ENCODE peak calls at places on chromosomes 11 and 22, in six cellular contexts. One of them, this sample, is unnamed. For H3K4me1 and H3K36me3, the result is how much of the 10 kb centered on the place peaks cover.

GRCh38 chr11:76656571-76657081 is 13.9 kb downstream of the LRRC32 start:
- DNase-seq in BE2C: no peak
- DNase-seq in pancreas: no peak
- DNase-seq in HepG2: no peak
- DNase-seq in cardiac muscle cell: peak
- DNase-seq in neural progenitor cell: no peak
- DNase-seq in this sample: peak

GRCh38 chr11:72807021-72807693 is 7.1 kb upstream of the ATG16L2 start:
- DNase-seq in pancreas: no peak
- DNase-seq in BE2C: no peak
- DNase-seq in cardiac muscle cell: peak
- DNase-seq in neural progenitor cell: peak
- DNase-seq in HepG2: peak
- DNase-seq in this sample: no peak

GRCh38 chr11:46006418-46007070 is 84.1 kb downstream of the LARGE2 start:
- DNase-seq in cardiac muscle cell: peak
- DNase-seq in BE2C: peak
- DNase-seq in HepG2: peak
- DNase-seq in neural progenitor cell: peak
- DNase-seq in pancreas: peak
- DNase-seq in this sample: no peak

GRCh38 chr11:90332415-90332814 is 109.6 kb upstream of the CHORDC1 start:
- DNase-seq in neural progenitor cell: no peak
- DNase-seq in cardiac muscle cell: no peak
- DNase-seq in BE2C: no peak
- DNase-seq in pancreas: no peak
- DNase-seq in HepG2: no peak
- DNase-seq in this sample: no peak

GRCh38 chr22:27075028-27075678 is 417.8 kb downstream of the MIAT start:
- DNase-seq in pancreas: no peak
- DNase-seq in BE2C: no peak
- DNase-seq in neural progenitor cell: peak
- DNase-seq in HepG2: no peak
- DNase-seq in cardiac muscle cell: no peak
- DNase-seq in this sample: peak

GRCh38 chr11:119062779-119063178 is 4.8 kb upstream of the VPS11 start:
- DNase-seq in cardiac muscle cell: peak
- DNase-seq in neural progenitor cell: no peak
- DNase-seq in pancreas: peak
- DNase-seq in HepG2: no peak
- DNase-seq in BE2C: no peak
- DNase-seq in this sample: no peak

GRCh38 chr11:118820412-118821357 is 29.7 kb upstream of the DDX6 start:
- DNase-seq in BE2C: peak
- DNase-seq in neural progenitor cell: peak
- DNase-seq in pancreas: peak
- DNase-seq in cardiac muscle cell: no peak
- DNase-seq in HepG2: no peak
- DNase-seq in this sample: no peak

GRCh38 chr11:17391493-17392355 is 3.3 kb upstream of the KCNJ11 start:
- DNase-seq in cardiac muscle cell: no peak
- DNase-seq in neural progenitor cell: no peak
- DNase-seq in HepG2: no peak
- DNase-seq in pancreas: no peak
- DNase-seq in BE2C: no peak
- DNase-seq in this sample: no peak

GRCh38 chr11:76049506-76049905 is 156.8 kb downstream of the WNT11 start:
- DNase-seq in HepG2: no peak
- DNase-seq in BE2C: no peak
- DNase-seq in pancreas: no peak
- DNase-seq in cardiac muscle cell: no peak
- DNase-seq in neural progenitor cell: no peak
- DNase-seq in this sample: no peak

GRCh38 chr11:8760896-8761295 is 78.3 kb downstream of the RPL27A start:
- DNase-seq in BE2C: no peak
- DNase-seq in neural progenitor cell: no peak
- DNase-seq in pancreas: no peak
- DNase-seq in HepG2: no peak
- DNase-seq in cardiac muscle cell: peak
- DNase-seq in this sample: no peak

GRCh38 chr11:1074244-1075221 is at the start of gene MUC2:
- DNase-seq in BE2C: no peak
- DNase-seq in pancreas: no peak
- DNase-seq in neural progenitor cell: no peak
- DNase-seq in HepG2: no peak
- DNase-seq in cardiac muscle cell: no peak
- DNase-seq in this sample: no peak

GRCh38 chr11:46529086-46529905 is 64.5 kb downstream of the AMBRA1 start:
- DNase-seq in BE2C: peak
- DNase-seq in HepG2: peak
- DNase-seq in pancreas: peak
- DNase-seq in neural progenitor cell: peak
- DNase-seq in cardiac muscle cell: peak
- DNase-seq in this sample: peak

GRCh38 chr11:78613053-78613813 is 38.6 kb upstream of the NARS2 start:
- DNase-seq in neural progenitor cell: no peak
- DNase-seq in BE2C: no peak
- DNase-seq in pancreas: no peak
- DNase-seq in HepG2: peak
- DNase-seq in cardiac muscle cell: no peak
- DNase-seq in this sample: peak

GRCh38 chr11:78620159-78620558 is 45.5 kb upstream of the NARS2 start:
- DNase-seq in HepG2: no peak
- DNase-seq in pancreas: no peak
- DNase-seq in cardiac muscle cell: no peak
- DNase-seq in neural progenitor cell: no peak
- DNase-seq in BE2C: no peak
- DNase-seq in this sample: no peak

GRCh38 chr11:78615724-78616123 is 41.1 kb upstream of the NARS2 start:
- DNase-seq in pancreas: no peak
- DNase-seq in BE2C: no peak
- DNase-seq in HepG2: peak
- DNase-seq in neural progenitor cell: no peak
- DNase-seq in cardiac muscle cell: no peak
- DNase-seq in this sample: no peak
- TF ChIP-seq CTCF in pancreas: no peak
- TF ChIP-seq CTCF in BE2C: peak
- TF ChIP-seq CTCF in HepG2: peak
- TF ChIP-seq CTCF in neural progenitor cell: no peak
- TF ChIP-seq CTCF in cardiac muscle cell: peak
- TF ChIP-seq CTCF in this sample: peak

GRCh38 chr22:25564320-25564978 is at the start of gene GRK3:
- DNase-seq in HepG2: no peak
- DNase-seq in BE2C: peak
- DNase-seq in neural progenitor cell: peak
- DNase-seq in cardiac muscle cell: peak
- DNase-seq in pancreas: peak
- DNase-seq in this sample: peak
- H3K4me1 ChIP-seq in HepG2: half or more
- H3K4me1 ChIP-seq in BE2C: under half
- H3K4me1 ChIP-seq in neural progenitor cell: under half
- H3K4me1 ChIP-seq in cardiac muscle cell: under half
- H3K4me1 ChIP-seq in pancreas: under half
- H3K4me1 ChIP-seq in this sample: under half

GRCh38 chr11:109222730-109223129 is 199.3 kb upstream of the C11orf87 start:
- DNase-seq in cardiac muscle cell: no peak
- DNase-seq in neural progenitor cell: no peak
- DNase-seq in BE2C: no peak
- DNase-seq in pancreas: no peak
- DNase-seq in HepG2: no peak
- DNase-seq in this sample: no peak

GRCh38 chr11:109221190-109221589 is 200.8 kb upstream of the C11orf87 start:
- DNase-seq in HepG2: no peak
- DNase-seq in neural progenitor cell: no peak
- DNase-seq in pancreas: no peak
- DNase-seq in BE2C: no peak
- DNase-seq in cardiac muscle cell: no peak
- DNase-seq in this sample: no peak

DNA sequence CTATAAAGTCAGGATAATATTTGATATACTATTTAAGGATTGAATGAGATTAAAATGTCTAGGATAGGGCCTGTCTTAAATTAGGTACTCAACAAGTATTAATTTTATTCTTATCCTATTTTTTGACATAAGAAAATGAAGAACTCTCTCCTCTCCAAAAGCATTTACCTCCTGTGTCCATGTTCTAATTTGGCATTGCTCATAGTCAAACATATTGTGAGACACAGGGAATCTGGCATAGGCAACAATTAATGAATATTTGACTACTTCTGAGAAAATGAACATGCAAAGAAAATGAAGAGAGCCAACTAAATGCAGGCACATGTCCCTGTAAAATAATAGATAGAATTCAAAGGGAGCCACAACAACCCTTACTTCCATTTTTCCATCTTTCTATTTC is 198.5 kb upstream of the C11orf87 start:
- DNase-seq in BE2C: no peak
- DNase-seq in neural progenitor cell: no peak
- DNase-seq in HepG2: no peak
- DNase-seq in pancreas: no peak
- DNase-seq in cardiac muscle cell: no peak
- DNase-seq in this sample: no peak
- H3K36me3 ChIP-seq in BE2C: under half
- H3K36me3 ChIP-seq in neural progenitor cell: under half
- H3K36me3 ChIP-seq in HepG2: under half
- H3K36me3 ChIP-seq in pancreas: under half
- H3K36me3 ChIP-seq in cardiac muscle cell: under half
- H3K36me3 ChIP-seq in this sample: under half

GRCh38 chr11:22476589-22476988 is 138.4 kb downstream of the SLC17A6 start:
- DNase-seq in cardiac muscle cell: no peak
- DNase-seq in HepG2: no peak
- DNase-seq in pancreas: no peak
- DNase-seq in neural progenitor cell: no peak
- DNase-seq in BE2C: no peak
- DNase-seq in this sample: no peak

GRCh38 chr11:22471405-22471804 is 133.2 kb downstream of the SLC17A6 start:
- DNase-seq in cardiac muscle cell: no peak
- DNase-seq in pancreas: no peak
- DNase-seq in BE2C: no peak
- DNase-seq in neural progenitor cell: no peak
- DNase-seq in HepG2: no peak
- DNase-seq in this sample: no peak

GRCh38 chr11:22467741-22468140 is 129.6 kb downstream of the SLC17A6 start:
- DNase-seq in BE2C: no peak
- DNase-seq in pancreas: no peak
- DNase-seq in HepG2: no peak
- DNase-seq in cardiac muscle cell: no peak
- DNase-seq in neural progenitor cell: no peak
- DNase-seq in this sample: no peak

GRCh38 chr11:22474621-22475020 is 136.4 kb downstream of the SLC17A6 start:
- DNase-seq in pancreas: no peak
- DNase-seq in cardiac muscle cell: no peak
- DNase-seq in BE2C: no peak
- DNase-seq in HepG2: no peak
- DNase-seq in neural progenitor cell: no peak
- DNase-seq in this sample: no peak

GRCh38 chr11:22472306-22472705 is 134.1 kb downstream of the SLC17A6 start:
- DNase-seq in HepG2: no peak
- DNase-seq in cardiac muscle cell: peak
- DNase-seq in neural progenitor cell: peak
- DNase-seq in pancreas: no peak
- DNase-seq in BE2C: no peak
- DNase-seq in this sample: no peak
- TF ChIP-seq CTCF in HepG2: no peak
- TF ChIP-seq CTCF in cardiac muscle cell: peak
- TF ChIP-seq CTCF in neural progenitor cell: peak
- TF ChIP-seq CTCF in pancreas: no peak
- TF ChIP-seq CTCF in BE2C: peak
- TF ChIP-seq CTCF in this sample: no peak

GRCh38 chr22:45483918-45484499 is 18.7 kb upstream of the FBLN1 start:
- DNase-seq in HepG2: peak
- DNase-seq in pancreas: no peak
- DNase-seq in neural progenitor cell: no peak
- DNase-seq in BE2C: no peak
- DNase-seq in cardiac muscle cell: no peak
- DNase-seq in this sample: peak

GRCh38 chr22:45481661-45482060 is 21.0 kb upstream of the FBLN1 start:
- DNase-seq in neural progenitor cell: no peak
- DNase-seq in cardiac muscle cell: no peak
- DNase-seq in HepG2: no peak
- DNase-seq in pancreas: no peak
- DNase-seq in BE2C: no peak
- DNase-seq in this sample: no peak

GRCh38 chr22:45480717-45481116 is 22.0 kb upstream of the FBLN1 start:
- DNase-seq in pancreas: no peak
- DNase-seq in neural progenitor cell: no peak
- DNase-seq in BE2C: no peak
- DNase-seq in HepG2: no peak
- DNase-seq in cardiac muscle cell: no peak
- DNase-seq in this sample: no peak

GRCh38 chr22:45483319-45483718 is 19.4 kb upstream of the FBLN1 start:
- DNase-seq in BE2C: no peak
- DNase-seq in pancreas: no peak
- DNase-seq in neural progenitor cell: no peak
- DNase-seq in HepG2: no peak
- DNase-seq in cardiac muscle cell: no peak
- DNase-seq in this sample: no peak

DNA sequence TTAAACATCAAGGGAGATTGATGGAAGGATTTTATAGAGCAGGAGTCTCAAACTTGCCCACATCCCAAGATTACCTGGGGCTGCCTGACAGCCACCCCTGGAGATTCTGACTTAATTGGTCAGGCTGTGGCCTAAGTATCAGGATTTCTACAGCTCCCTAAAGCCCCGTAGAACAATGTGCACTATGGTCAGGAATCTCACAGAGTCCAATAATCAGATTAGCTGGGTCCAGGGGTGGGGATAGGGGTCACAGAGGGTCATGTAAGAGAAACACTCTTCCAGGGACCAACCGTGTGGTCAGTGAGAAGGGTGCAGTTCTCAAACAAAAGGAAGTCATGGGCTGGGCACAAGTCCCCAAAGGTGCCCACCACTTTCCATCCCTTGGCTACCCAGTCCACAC is 20.5 kb upstream of the FBLN1 start:
- DNase-seq in BE2C: no peak
- DNase-seq in neural progenitor cell: peak
- DNase-seq in HepG2: no peak
- DNase-seq in pancreas: no peak
- DNase-seq in cardiac muscle cell: no peak
- DNase-seq in this sample: no peak
- H3K4me1 ChIP-seq in BE2C: under half
- H3K4me1 ChIP-seq in neural progenitor cell: under half
- H3K4me1 ChIP-seq in HepG2: half or more
- H3K4me1 ChIP-seq in pancreas: under half
- H3K4me1 ChIP-seq in cardiac muscle cell: under half
- H3K4me1 ChIP-seq in this sample: half or more

DNA sequence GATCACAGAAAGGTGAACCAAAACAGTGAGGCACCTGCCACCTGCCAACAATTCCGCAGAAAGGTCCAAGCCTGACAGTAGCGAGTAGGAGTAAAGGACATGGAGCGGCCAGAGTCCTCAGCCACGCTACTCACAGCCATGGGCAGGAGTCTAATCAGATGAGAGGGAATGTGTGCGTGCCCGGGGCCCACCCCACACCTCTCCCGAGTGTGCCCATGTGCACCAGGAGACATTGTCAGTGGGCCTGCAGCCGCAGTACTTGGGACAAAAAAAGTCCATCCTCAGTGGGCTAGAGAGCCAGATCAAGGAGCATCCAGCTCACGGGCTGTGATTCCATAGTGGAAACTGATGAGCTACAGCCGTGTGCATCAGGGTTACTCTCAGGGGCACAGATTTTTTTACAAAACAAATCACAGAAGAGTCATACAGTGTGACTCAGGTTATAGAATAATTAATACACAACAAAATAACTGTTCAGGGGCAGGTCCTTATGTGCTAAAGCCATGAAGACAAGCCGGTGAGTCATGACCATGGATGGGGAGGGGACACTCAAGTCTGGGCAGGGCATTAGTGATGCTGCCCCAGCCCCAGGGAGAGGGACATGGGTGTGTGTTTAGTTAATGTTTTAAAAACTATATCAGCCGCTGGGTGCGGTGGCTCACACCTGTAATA is 12.0 kb downstream of the SART1 start:
- DNase-seq in BE2C: no peak
- DNase-seq in HepG2: no peak
- DNase-seq in pancreas: no peak
- DNase-seq in neural progenitor cell: no peak
- DNase-seq in cardiac muscle cell: no peak
- DNase-seq in this sample: no peak
- H3K36me3 ChIP-seq in BE2C: under half
- H3K36me3 ChIP-seq in HepG2: under half
- H3K36me3 ChIP-seq in pancreas: under half
- H3K36me3 ChIP-seq in neural progenitor cell: under half
- H3K36me3 ChIP-seq in cardiac muscle cell: under half
- H3K36me3 ChIP-seq in this sample: under half